ENCODE peak calls at places on chromosomes 16 and 17, in six cellular contexts. Q is suprapubic skin, M is esophagus muscularis mucosa, T is endothelial cell of umbilical vein, F is upper lobe of left lung, V is K562. Y is an unnamed sample.

GRCh38 chr16:24309222-24309905 is 53.2 kb downstream of the CACNG3 start:
- DNase-seq in Q (no peak), M (no peak), T (peak; percentile 78), F (no peak), V (no peak), Y (no peak)

GRCh38 chr17:32533296-32533695 is 46.5 kb downstream of the CDK5R1 start:
- DNase-seq in Q (no peak), M (no peak), T (no peak), F (no peak), V (no peak), Y (no peak)

GRCh38 chr17:79668344-79669250 is 57.7 kb upstream of the RBFOX3 start:
- DNase-seq in Q (peak; percentile 48), M (no peak), T (no peak), F (no peak), V (no peak), Y (no peak)

GRCh38 chr17:21674242-21674731 is 18.0 kb upstream of the KCNJ18 start:
- DNase-seq in Q (peak; percentile 61), M (no peak), T (no peak), F (peak; percentile 85), V (peak; percentile 58), Y (no peak)

GRCh38 chr16:12010388-12011251 is 34.1 kb downstream of the SNX29 start:
- DNase-seq in Q (no peak), M (no peak), T (no peak), F (no peak), V (no peak), Y (no peak)

GRCh38 chr16:90012978-90013745 is 6.1 kb downstream of the DBNDD1 start:
- DNase-seq in Q (no peak), M (no peak), T (no peak), F (no peak), V (no peak), Y (no peak)

GRCh38 chr16:49580751-49581303 is 207.2 kb downstream of the C16orf78 start:
- DNase-seq in Q (no peak), M (no peak), T (no peak), F (no peak), V (no peak), Y (no peak)

GRCh38 chr17:77131919-77132318 is 8.8 kb upstream of the SEC14L1 start:
- DNase-seq in Q (no peak), M (no peak), T (peak; percentile 70), F (no peak), V (no peak), Y (no peak)

GRCh38 chr16:75789237-75789636 is 62.9 kb upstream of the CPHXL start:
- DNase-seq in Q (no peak), M (no peak), T (peak; percentile 46), F (no peak), V (peak; percentile 56), Y (peak; percentile 18)

GRCh38 chr16:53743149-53743566 is 39.2 kb downstream of the FTO start:
- DNase-seq in Q (no peak), M (no peak), T (peak; percentile 28), F (no peak), V (no peak), Y (no peak)

GRCh38 chr17:78384479-78385175 is 6.2 kb downstream of the PGS1 start:
- DNase-seq in Q (no peak), M (no peak), T (no peak), F (no peak), V (no peak), Y (no peak)

GRCh38 chr17:79531696-79532095 is 79.2 kb downstream of the RBFOX3 start:
- DNase-seq in Q (no peak), M (no peak), T (no peak), F (peak; percentile 39), V (no peak), Y (no peak)

GRCh38 chr17:79814966-79815835 is 18.3 kb upstream of the CBX8 start:
- DNase-seq in Q (peak; percentile 74), M (no peak), T (no peak), F (peak; percentile 93), V (no peak), Y (peak; percentile 82)

GRCh38 chr16:477758-478157 is 49.8 kb upstream of the CAPN15 start:
- DNase-seq in Q (no peak), M (no peak), T (no peak), F (no peak), V (no peak), Y (no peak)

GRCh38 chr16:65548470-65548869 is 426.6 kb upstream of the CDH11 start:
- DNase-seq in Q (no peak), M (no peak), T (no peak), F (no peak), V (no peak), Y (no peak)

GRCh38 chr17:46028969-46029565 is 30.0 kb downstream of the STH start:
- DNase-seq in Q (no peak), M (no peak), T (no peak), F (no peak), V (no peak), Y (no peak)

GRCh38 chr17:50768348-50768761 is 1.0 kb upstream of the ANKRD40CL start:
- DNase-seq in Q (no peak), M (peak; percentile 86), T (no peak), F (peak; percentile 65), V (peak; percentile 5), Y (peak; percentile 84)

GRCh38 chr17:75592364-75593020 is 4.9 kb downstream of the MYO15B start:
- DNase-seq in Q (peak; percentile 64), M (no peak), T (no peak), F (no peak), V (no peak), Y (no peak)

GRCh38 chr17:61338000-61338864 is 61.4 kb upstream of the TBX2 start:
- DNase-seq in Q (no peak), M (no peak), T (no peak), F (no peak), V (no peak), Y (no peak)

GRCh38 chr17:81867952-81868673 is 3.0 kb downstream of the ARHGDIA start:
- DNase-seq in Q (no peak), M (no peak), T (no peak), F (peak; percentile 82), V (peak; percentile 32), Y (no peak)

GRCh38 chr17:29292992-29293889 is 707 bp downstream of the NUFIP2 start:
- DNase-seq in Q (peak; percentile 86), M (peak; percentile 92), T (peak; percentile 38), F (peak; percentile 83), V (peak; percentile 75), Y (peak; percentile 37)

GRCh38 chr17:45144199-45145034 is 3.9 kb upstream of the HEXIM1 start:
- DNase-seq in Q (peak; percentile 83), M (no peak), T (no peak), F (peak; percentile 92), V (peak; percentile 69), Y (peak; percentile 56)

GRCh38 chr17:82752371-82753200 is 721 bp downstream of the TBCD start:
- DNase-seq in Q (peak; percentile 76), M (no peak), T (peak; percentile 40), F (peak; percentile 80), V (peak; percentile 57), Y (no peak)

GRCh38 chr17:57988301-57989010 is 402 bp upstream of the VEZF1 start:
- DNase-seq in Q (peak; percentile 83), M (peak; percentile 93), T (peak; percentile 69), F (no peak), V (peak; percentile 92), Y (peak; percentile 64)

GRCh38 chr16:397135-397661 is at the start of gene NME4:
- DNase-seq in Q (no peak), M (no peak), T (peak; percentile 19), F (peak; percentile 91), V (peak; percentile 78), Y (no peak)

GRCh38 chr17:79915850-79916430 is 76.7 kb upstream of the CBX4 start:
- DNase-seq in Q (no peak), M (no peak), T (no peak), F (peak; percentile 87), V (peak; percentile 81), Y (no peak)

GRCh38 chr17:79495665-79496064 is 115.2 kb downstream of the RBFOX3 start:
- DNase-seq in Q (no peak), M (no peak), T (no peak), F (no peak), V (no peak), Y (no peak)

DNA sequence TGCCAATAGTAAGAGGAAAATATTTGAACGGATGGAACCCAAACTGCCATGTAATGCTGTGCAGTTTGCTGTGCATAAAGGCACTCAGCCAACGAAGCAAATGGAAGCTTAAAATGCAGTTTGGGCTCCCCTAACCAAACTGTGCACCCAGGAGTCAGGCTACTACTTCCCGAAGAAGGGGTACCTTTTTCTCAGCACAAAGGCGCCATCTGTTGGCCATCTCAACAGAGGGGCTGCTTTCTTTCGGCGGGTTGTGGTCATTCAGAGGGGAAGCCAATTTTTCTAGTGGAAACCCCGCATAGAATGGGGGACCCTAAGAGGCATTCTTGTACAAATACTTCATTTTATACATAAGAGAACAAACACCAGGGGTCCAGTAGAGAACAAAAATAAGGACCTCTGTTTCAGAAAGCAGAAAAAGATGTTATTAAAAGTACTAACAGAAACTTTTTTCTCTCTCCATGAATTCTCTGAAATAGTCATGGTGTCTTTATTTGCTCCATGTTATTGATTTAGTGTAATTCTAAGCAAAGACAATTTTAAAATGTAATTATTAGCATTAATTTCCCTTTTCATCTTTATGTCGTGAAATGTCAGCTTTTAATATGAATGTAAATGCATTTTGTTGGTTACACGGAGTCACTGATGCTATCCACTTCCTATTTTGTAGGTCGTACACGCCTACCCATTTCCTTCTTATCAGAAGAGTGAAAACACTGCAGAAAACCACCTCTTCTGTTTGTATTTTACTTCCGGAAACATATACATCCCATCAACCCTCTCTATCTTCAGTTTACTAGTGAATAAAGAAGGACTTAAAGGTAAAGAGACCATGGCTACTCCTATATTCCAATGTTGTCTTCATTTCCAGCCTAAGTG is 453.3 kb downstream of the KCNJ2 start:
- DNase-seq in Q (no peak), M (no peak), T (peak; percentile 76), F (no peak), V (peak; percentile 14), Y (no peak)
- TF ChIP-seq CTCF in Q (no peak), M (peak; percentile 40), T (peak; percentile 64), F (peak; percentile 20), V (peak; percentile 29), Y (no peak)

DNA sequence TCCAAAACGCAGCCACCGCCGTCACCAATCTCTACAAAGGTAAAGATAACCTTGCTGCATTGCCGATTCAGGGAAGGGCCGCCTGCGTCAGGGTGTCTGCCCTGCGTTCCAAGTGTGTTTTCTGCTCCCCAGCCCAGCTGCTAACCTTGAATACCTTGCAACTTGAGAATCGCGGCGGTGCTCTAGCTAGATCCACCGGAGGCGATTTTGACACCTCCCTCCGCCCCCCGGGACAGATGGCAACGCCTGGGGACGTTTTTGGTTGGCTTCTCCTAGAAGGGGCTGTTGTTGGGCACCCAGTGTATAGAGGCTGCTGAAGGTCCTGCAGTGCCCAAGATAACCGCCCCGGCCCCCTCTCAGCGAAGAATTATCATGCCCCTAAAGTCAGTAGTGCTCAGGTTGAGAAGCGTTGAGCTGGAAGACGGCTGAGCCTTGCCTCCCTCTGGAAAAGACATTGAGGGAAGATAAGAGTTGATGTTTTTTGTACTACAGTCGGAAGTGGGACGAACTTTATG is 1.6 kb downstream of the HAPSTR1 start:
- DNase-seq in Q (no peak), M (no peak), T (peak; percentile 30), F (no peak), V (peak; percentile 30), Y (peak; percentile 14)
- TF ChIP-seq POLR2A in Q (no peak), M (no peak), T (peak; percentile 6), F (no peak), V (peak; percentile 1), Y (no peak)

GRCh38 chr17:40452074-40452787 is 9.0 kb downstream of the IGFBP4 start:
- DNase-seq in Q (no peak), M (no peak), T (no peak), F (no peak), V (no peak), Y (no peak)
- TF ChIP-seq POLR2AphosphoS5 in Q (peak; percentile 30), M (peak; percentile 75), T (no peak), F (no peak), V (no peak), Y (peak; percentile 6)

GRCh38 chr16:30430428-30430970 is 669 bp upstream of the DCTPP1 start:
- DNase-seq in Q (peak; percentile 69), M (no peak), T (no peak), F (peak; percentile 33), V (peak; percentile 69), Y (no peak)
- TF ChIP-seq CTCF in Q (no peak), M (no peak), T (no peak), F (no peak), V (no peak), Y (no peak)